ENCODE peak calls at places on chromosomes 16 and 17, in six cellular contexts. C is NCI-H1105 treated with DMSO at 0.1 percent for 48 hours, I is OCI-LY7, H is gastrocnemius medialis, A is left ventricle myocardium inferior, M is type B pancreatic cell. G is an unnamed sample.

GRCh38 chr16:49556252-49557069 is 182.9 kb downstream of the C16orf78 start:
- DNase-seq in H (no peak), A (no peak), C (peak; percentile 80), M (no peak), I (peak; percentile 63), G (no peak)

GRCh38 chr17:65587602-65588193 is 26.2 kb upstream of the AXIN2 start:
- DNase-seq in H (no peak), I (no peak), M (no peak), A (no peak), C (no peak), G (no peak)

GRCh38 chr17:83024205-83024971 is 55.0 kb upstream of the METRNL start:
- DNase-seq in I (no peak), H (no peak), M (no peak), A (no peak), C (no peak), G (no peak)

GRCh38 chr16:56610017-56610608 is 1.7 kb downstream of the MT2A start:
- DNase-seq in H (peak; percentile 64), A (no peak), M (no peak), C (no peak), I (peak; percentile 32), G (no peak)

GRCh38 chr17:65558311-65558682 is 3.2 kb downstream of the AXIN2 start:
- DNase-seq in M (no peak), H (no peak), I (no peak), C (no peak), A (no peak), G (no peak)

GRCh38 chr17:31803494-31804213 is 55.4 kb downstream of the COPRS start:
- DNase-seq in C (no peak), I (no peak), M (no peak), H (no peak), A (no peak), G (no peak)

GRCh38 chr16:66521951-66522771 is 27.8 kb downstream of the TK2 start:
- DNase-seq in C (no peak), A (peak; percentile 31), M (no peak), H (no peak), I (peak; percentile 14), G (no peak)

GRCh38 chr16:27455700-27456099 is 53.7 kb downstream of the IL21R start:
- DNase-seq in I (no peak), M (no peak), A (no peak), C (no peak), H (no peak), G (no peak)

GRCh38 chr17:62892870-62893338 is 73.1 kb upstream of the TANC2 start:
- DNase-seq in A (peak; percentile 29), H (peak; percentile 12), C (no peak), M (no peak), I (no peak), G (peak; percentile 6)

GRCh38 chr16:19210968-19211367 is 42.9 kb downstream of the SYT17 start:
- DNase-seq in I (peak; percentile 88), A (no peak), C (no peak), M (no peak), H (no peak), G (no peak)

GRCh38 chr17:36148559-36149295 is 27.7 kb downstream of the TBC1D3B start:
- DNase-seq in C (peak; percentile 56), I (peak; percentile 75), H (no peak), A (peak; percentile 65), M (no peak), G (peak; percentile 57)

GRCh38 chr17:77218902-77219301 is 78.1 kb downstream of the SEC14L1 start:
- DNase-seq in H (no peak), A (no peak), C (no peak), I (no peak), M (no peak), G (no peak)

GRCh38 chr17:49386373-49386772 is 24.3 kb upstream of the ZNF652 start:
- DNase-seq in C (no peak), M (no peak), A (no peak), H (no peak), I (no peak), G (no peak)

GRCh38 chr17:28727727-28728363 is 743 bp upstream of the NEK8 start:
- DNase-seq in I (peak; percentile 87), A (no peak), C (peak; percentile 58), M (no peak), H (no peak), G (peak; percentile 65)

GRCh38 chr17:58348038-58348437 is 4.0 kb downstream of the SUPT4H1 start:
- DNase-seq in A (no peak), H (no peak), I (no peak), M (no peak), C (no peak), G (no peak)

GRCh38 chr17:53722407-53722806 is 100.3 kb upstream of the KIF2B start:
- DNase-seq in I (no peak), A (no peak), C (no peak), M (no peak), H (no peak), G (no peak)

GRCh38 chr17:75271955-75272847 is 1.2 kb upstream of the MIF4GD start:
- DNase-seq in H (no peak), A (peak; percentile 71), I (peak; percentile 76), M (no peak), C (no peak), G (no peak)

GRCh38 chr17:76732734-76733617 is 4.2 kb downstream of the SRSF2 start:
- DNase-seq in M (no peak), I (peak; percentile 37), C (no peak), A (no peak), H (no peak), G (no peak)

GRCh38 chr16:22075776-22076175 is 16.6 kb upstream of the VWA3A start:
- DNase-seq in I (no peak), H (no peak), M (no peak), C (no peak), A (no peak), G (no peak)